ENCODE peak calls at places on chromosomes 11 and 22, in four cellular contexts. E is colonic mucosa, M is dorsolateral prefrontal cortex, R is mesendoderm. G is an unnamed sample.

GRCh38 chr22:47663615-47664605 is 901.5 kb downstream of the TBC1D22A start:
- DNase-seq in E (no peak), M (no peak), R (no peak), G (no peak)

GRCh38 chr22:49230194-49230577 is 597.5 kb downstream of the BRD1 start:
- DNase-seq in E (no peak), M (no peak), R (peak; percentile 63), G (no peak)

GRCh38 chr11:47470671-47471070 is 21.7 kb upstream of the RAPSN start:
- DNase-seq in E (no peak), M (no peak), R (no peak), G (no peak)

GRCh38 chr11:70668204-70669202 is 270.2 kb downstream of the CTTN start:
- DNase-seq in E (no peak), M (no peak), R (no peak), G (no peak)

GRCh38 chr11:124179311-124179710 is 3.8 kb upstream of the OR10D3 start:
- DNase-seq in E (no peak), M (no peak), R (no peak), G (no peak)

GRCh38 chr11:100855466-100856067 is 168.5 kb downstream of the ARHGAP42 start:
- DNase-seq in E (no peak), M (no peak), R (peak; percentile 67), G (no peak)

GRCh38 chr22:19654338-19654922 is 59.9 kb upstream of the SEPTIN5 start:
- DNase-seq in E (no peak), M (no peak), R (no peak), G (no peak)

GRCh38 chr22:24471570-24471969 is 23.6 kb upstream of the UPB1 start:
- DNase-seq in E (no peak), M (no peak), R (no peak), G (peak; percentile 81)

GRCh38 chr11:19832901-19833300 is 120.3 kb downstream of the NAV2 start:
- DNase-seq in E (no peak), M (no peak), R (no peak), G (no peak)

GRCh38 chr11:86785576-86785975 is 14.8 kb upstream of the PRSS23 start:
- DNase-seq in E (no peak), M (no peak), R (no peak), G (no peak)

GRCh38 chr11:12824281-12825041 is 150.2 kb downstream of the TEAD1 start:
- DNase-seq in E (peak; percentile 32), M (no peak), R (no peak), G (no peak)

GRCh38 chr22:50487290-50488005 is 789 bp downstream of the MIOX start:
- DNase-seq in E (no peak), M (no peak), R (no peak), G (no peak)

GRCh38 chr22:40857309-40857851 is 432 bp downstream of the XPNPEP3 start:
- DNase-seq in E (no peak), M (no peak), R (no peak), G (no peak)

GRCh38 chr11:111785886-111786412 is 19.8 kb upstream of the PPP2R1B start:
- DNase-seq in E (no peak), M (no peak), R (no peak), G (no peak)

GRCh38 chr11:110445428-110445827 is 15.7 kb downstream of the FDX1 start:
- DNase-seq in E (no peak), M (no peak), R (no peak), G (no peak)

GRCh38 chr11:129979046-129979605 is 23.5 kb downstream of the PRDM10 start:
- DNase-seq in E (no peak), M (no peak), R (no peak), G (no peak)

GRCh38 chr11:63882555-63883242 is 34.3 kb downstream of the RCOR2 start:
- DNase-seq in E (no peak), M (peak; percentile 55), R (peak; percentile 96), G (no peak)

GRCh38 chr22:46638601-46639431 is 18.6 kb downstream of the GRAMD4 start:
- DNase-seq in E (no peak), M (no peak), R (no peak), G (no peak)

GRCh38 chr11:44799036-44799435 is 72.3 kb downstream of the TSPAN18 start:
- DNase-seq in E (no peak), M (no peak), R (no peak), G (no peak)

GRCh38 chr11:120715239-120715638 is 203.7 kb downstream of the GRIK4 start:
- DNase-seq in E (no peak), M (no peak), R (peak; percentile 51), G (no peak)

GRCh38 chr11:47143322-47143721 is 33.4 kb downstream of the ARFGAP2 start:
- DNase-seq in E (no peak), M (no peak), R (peak; percentile 85), G (no peak)

GRCh38 chr11:94597896-94598295 is 30.7 kb downstream of the PIWIL4 start:
- DNase-seq in E (no peak), M (no peak), R (no peak), G (no peak)

GRCh38 chr22:47654922-47655451 is 892.5 kb downstream of the TBC1D22A start:
- DNase-seq in E (no peak), M (no peak), R (no peak), G (no peak)

GRCh38 chr11:132024587-132025295 is 654.3 kb downstream of the NTM start:
- DNase-seq in E (no peak), M (no peak), R (peak; percentile 33), G (no peak)

GRCh38 chr11:69700278-69701140 is 3.3 kb downstream of the FGF19 start:
- DNase-seq in E (no peak), M (peak; percentile 65), R (peak; percentile 91), G (no peak)

DNA sequence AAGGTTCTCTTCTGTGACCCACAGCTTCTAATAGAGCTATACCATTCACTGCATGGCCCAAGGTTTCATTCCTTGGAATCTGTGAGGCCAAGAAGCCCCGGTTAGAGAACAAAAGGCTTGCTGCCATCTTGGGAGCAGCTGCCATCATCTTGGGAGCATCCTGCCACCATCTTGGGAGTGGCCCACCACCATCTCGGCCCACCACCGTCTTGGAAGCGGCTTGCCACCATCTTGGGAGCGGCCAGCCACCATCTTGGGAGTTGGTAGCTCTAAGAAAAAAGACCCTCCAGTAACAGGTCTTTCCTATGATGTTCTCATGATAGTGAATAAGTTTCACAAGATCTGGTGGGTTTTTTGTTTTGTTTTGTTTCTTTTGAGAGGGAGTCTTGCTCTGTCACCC is 703.9 kb upstream of the ANO3 start:
- DNase-seq in E (no peak), M (no peak), R (no peak), G (no peak)
- H3K27ac ChIP-seq in E (no peak overlapping the region), M (no peak overlapping the region), R (no peak overlapping the region), G (no peak overlapping the region)

DNA sequence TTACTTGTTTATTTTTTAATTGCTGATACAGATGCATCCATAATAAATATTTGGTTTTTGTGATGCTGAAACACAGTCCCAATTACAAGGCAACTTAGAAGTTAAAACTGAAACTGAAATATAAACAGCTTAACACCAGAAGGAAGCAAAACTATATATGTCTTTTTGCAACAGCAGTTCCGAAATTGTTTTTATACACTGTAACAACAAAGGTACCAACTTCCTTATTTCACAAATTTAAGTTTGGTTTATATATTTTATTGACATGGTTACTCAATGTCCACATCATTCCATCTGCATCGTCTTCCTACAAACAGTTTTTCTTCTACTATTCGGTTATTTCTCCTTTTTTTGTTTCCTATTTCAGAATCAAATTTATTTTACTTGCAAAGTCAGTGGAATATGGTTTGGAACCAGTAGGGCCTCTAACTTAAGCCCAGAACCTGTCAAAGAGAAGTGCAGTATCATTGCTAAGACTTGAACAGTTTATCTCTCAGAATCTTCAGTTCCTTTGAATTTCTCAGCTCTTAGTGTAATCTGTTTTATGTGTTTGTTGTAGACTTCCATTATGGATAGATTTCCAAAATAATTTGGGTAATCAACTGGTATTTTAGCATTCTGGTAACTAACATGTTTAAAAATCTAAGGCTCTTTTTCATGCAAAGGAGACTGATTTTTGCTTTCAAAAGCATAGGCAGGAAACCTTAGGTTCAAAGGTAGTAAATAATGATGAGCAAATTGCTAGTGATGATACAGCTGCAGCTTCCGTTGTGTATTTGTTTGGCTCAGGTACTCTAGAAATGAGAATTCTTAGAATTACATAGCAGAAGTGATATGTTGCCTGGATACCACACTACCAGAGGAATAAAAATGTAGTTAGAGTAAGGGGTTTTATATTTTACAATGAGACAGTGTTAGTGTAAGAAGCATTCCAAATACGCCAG is 8.2 kb upstream of the HSPA8 start:
- DNase-seq in E (no peak), M (no peak), R (no peak), G (no peak)
- H3K27ac ChIP-seq in E (peak overlapping the region; percentile 58), M (no peak overlapping the region), R (no peak overlapping the region), G (peak overlapping the region; percentile 12)

DNA sequence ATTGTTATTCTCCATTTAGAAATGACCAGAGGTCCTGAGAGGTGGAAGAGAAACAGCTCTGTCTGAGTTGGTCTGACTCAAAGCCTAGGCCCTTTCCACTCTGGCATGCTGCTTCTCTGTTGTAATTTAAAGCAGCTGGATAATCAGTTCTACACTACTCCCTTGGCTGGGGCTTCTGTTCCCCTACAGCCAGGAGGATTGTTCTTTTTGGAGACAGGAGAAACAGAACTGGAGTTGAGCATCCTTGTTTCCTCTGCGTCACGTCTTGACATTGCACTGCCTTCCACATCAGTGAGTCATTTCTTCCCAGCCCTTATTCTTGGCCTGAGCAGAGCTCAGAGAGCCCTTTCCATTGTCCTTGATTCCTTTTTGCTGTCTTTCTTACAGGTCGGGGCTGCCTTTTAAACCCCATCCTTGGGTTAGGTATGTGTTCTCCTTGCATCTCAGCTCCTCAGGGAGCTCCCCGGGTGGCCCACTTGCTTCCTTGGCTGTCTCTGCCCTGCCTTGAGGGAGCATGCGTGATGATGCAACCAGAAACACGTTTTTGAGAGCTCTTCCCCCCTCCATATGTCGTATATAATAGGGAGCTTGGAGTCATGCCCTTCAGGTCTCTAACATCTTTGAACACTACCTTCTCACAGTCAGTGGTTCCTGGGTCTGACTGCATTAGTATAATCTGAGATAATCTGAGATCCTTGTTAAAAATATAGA is 35.7 kb downstream of the CYB5R2 start:
- DNase-seq in E (no peak), M (no peak), R (peak; percentile 11), G (peak; percentile 43)
- H3K27ac ChIP-seq in E (no peak overlapping the region), M (peak overlapping the region; percentile 74), R (no peak overlapping the region), G (no peak overlapping the region)

GRCh38 chr11:16356057-16356750 is at the start of gene SOX6:
- DNase-seq in E (no peak), M (no peak), R (peak; percentile 26), G (no peak)
- H3K27ac ChIP-seq in E (no peak within 1 kb of the TSS), M (peak within 1 kb of the TSS; percentile 71), R (no peak within 1 kb of the TSS), G (peak within 1 kb of the TSS; percentile 73)

GRCh38 chr11:9804414-9804902 is 140.6 kb downstream of the SWAP70 start:
- DNase-seq in E (no peak), M (no peak), R (no peak), G (no peak)

GRCh38 chr11:9799901-9800300 is 136.0 kb downstream of the SWAP70 start:
- DNase-seq in E (no peak), M (no peak), R (no peak), G (no peak)

GRCh38 chr11:9806946-9807687 is 143.2 kb downstream of the SWAP70 start:
- DNase-seq in E (no peak), M (no peak), R (no peak), G (no peak)

GRCh38 chr11:9803685-9804413 is 140.0 kb downstream of the SWAP70 start:
- DNase-seq in E (no peak), M (no peak), R (peak; percentile 36), G (no peak)

GRCh38 chr11:9802291-9802861 is 138.5 kb downstream of the SWAP70 start:
- DNase-seq in E (no peak), M (no peak), R (peak; percentile 84), G (no peak)
- H3K27ac ChIP-seq in E (no peak overlapping the region), M (peak overlapping the region; percentile 41), R (peak overlapping the region; percentile 97), G (peak overlapping the region; percentile 83)

GRCh38 chr11:65894034-65894591 is 3.6 kb downstream of the CCDC85B start:
- DNase-seq in E (no peak), M (no peak), R (no peak), G (no peak)
- H3K27ac ChIP-seq in E (peak overlapping the region; percentile 74), M (peak overlapping the region; percentile 93), R (no peak overlapping the region), G (peak overlapping the region; percentile 97)

G was measured in psoas muscle.